ENCODE peak calls at places on chromosomes 13 and 19, in six cellular contexts. H, R, L, M, C and F are unnamed samples.
A peak's percentile ranks its signal among the peaks of the same experiment; 100 is the strongest.

GRCh38 chr19:40530091-40530901 is 46.4 kb upstream of the SHKBP1 start:
- DNase-seq in L (peak; percentile 93), C (peak; percentile 57), M (no peak), H (peak; percentile 63), R (no peak), F (no peak)

GRCh38 chr19:6230991-6231448 is 48.8 kb downstream of the MLLT1 start:
- DNase-seq in H (no peak), M (no peak), R (no peak), L (no peak), C (no peak), F (no peak)

GRCh38 chr19:19624032-19624570 is 3.9 kb downstream of the LPAR2 start:
- DNase-seq in C (no peak), L (no peak), M (no peak), H (no peak), R (no peak), F (no peak)

GRCh38 chr13:99654076-99654475 is 152.8 kb downstream of the TM9SF2 start:
- DNase-seq in L (no peak), M (no peak), R (no peak), H (no peak), C (no peak), F (no peak)

GRCh38 chr19:51142119-51142518 is at the start of gene SIGLEC7:
- DNase-seq in M (no peak), L (no peak), H (no peak), R (no peak), C (no peak), F (no peak)

GRCh38 chr19:43778651-43779050 is 2.1 kb downstream of the KCNN4 start:
- DNase-seq in H (no peak), C (no peak), L (no peak), R (no peak), M (no peak), F (no peak)

GRCh38 chr19:17076539-17076919 is 952 bp downstream of the MYO9B start:
- DNase-seq in R (no peak), C (peak; percentile 46), L (no peak), M (no peak), H (no peak), F (no peak)

GRCh38 chr19:708154-709141 is at the start of gene PALM:
- DNase-seq in R (no peak), M (no peak), H (peak; percentile 66), C (peak; percentile 34), L (peak; percentile 90), F (no peak)

GRCh38 chr13:54029226-54029625 is 1000.6 kb downstream of the OLFM4 start:
- DNase-seq in H (no peak), C (peak; percentile 85), M (no peak), L (no peak), R (no peak), F (no peak)

GRCh38 chr13:26583662-26584061 is 26.2 kb downstream of the WASF3 start:
- DNase-seq in R (no peak), M (no peak), H (no peak), L (no peak), C (no peak), F (no peak)

GRCh38 chr19:55528030-55528801 is 8.7 kb downstream of the SBK2 start:
- DNase-seq in M (no peak), H (no peak), C (peak; percentile 28), R (peak; percentile 35), L (peak; percentile 90), F (peak; percentile 20)

GRCh38 chr19:10293637-10294367 is 4.0 kb downstream of the ICAM5 start:
- DNase-seq in C (no peak), L (no peak), R (no peak), H (peak; percentile 32), M (no peak), F (no peak)

GRCh38 chr13:48761256-48761655 is 107.5 kb downstream of the CYSLTR2 start:
- DNase-seq in C (no peak), M (no peak), R (peak; percentile 58), H (no peak), L (no peak), F (no peak)

GRCh38 chr13:45847554-45848224 is 3.9 kb downstream of the SIAH3 start:
- DNase-seq in H (peak; percentile 35), C (no peak), L (no peak), M (no peak), R (no peak), F (no peak)

GRCh38 chr19:572891-573825 is 762 bp downstream of the BSG start:
- DNase-seq in H (peak; percentile 36), C (peak; percentile 74), L (peak; percentile 69), R (peak; percentile 56), M (no peak), F (peak; percentile 65)

GRCh38 chr13:109914111-109914510 is 127.7 kb upstream of the IRS2 start:
- DNase-seq in R (no peak), L (no peak), C (no peak), H (no peak), M (no peak), F (no peak)
- H3K4me2 ChIP-seq in R (no peak overlapping the region), L (no peak overlapping the region), C (no peak overlapping the region), H (no peak overlapping the region), M (no peak overlapping the region), F (no peak overlapping the region)

GRCh38 chr13:90752070-90752469 is 595.4 kb upstream of the MIR17HG start:
- DNase-seq in C (no peak), R (no peak), L (no peak), M (no peak), H (no peak), F (no peak)

GRCh38 chr13:90760639-90761038 is 586.8 kb upstream of the MIR17HG start:
- DNase-seq in C (no peak), R (no peak), H (no peak), M (no peak), L (no peak), F (no peak)

GRCh38 chr13:90757127-90757680 is 590.3 kb upstream of the MIR17HG start:
- DNase-seq in R (no peak), C (no peak), M (no peak), L (no peak), H (no peak), F (no peak)
- H3K9ac ChIP-seq in R (no peak overlapping the region), C (no peak overlapping the region), M (no peak overlapping the region), L (no peak overlapping the region), H (no peak overlapping the region), F (no peak overlapping the region)

GRCh38 chr13:106100261-106100919 is 435.1 kb downstream of the EFNB2 start:
- DNase-seq in C (peak; percentile 97), M (no peak), H (peak; percentile 91), R (no peak), L (no peak), F (no peak)

GRCh38 chr13:106098778-106099177 is 436.7 kb downstream of the EFNB2 start:
- DNase-seq in L (no peak), M (no peak), H (no peak), C (peak; percentile 52), R (no peak), F (no peak)

GRCh38 chr13:106102776-106103175 is 432.7 kb downstream of the EFNB2 start:
- DNase-seq in L (no peak), M (no peak), C (no peak), H (no peak), R (no peak), F (no peak)

GRCh38 chr13:106101201-106101600 is 434.3 kb downstream of the EFNB2 start:
- DNase-seq in L (no peak), C (no peak), M (no peak), H (no peak), R (no peak), F (peak; percentile 57)

DNA sequence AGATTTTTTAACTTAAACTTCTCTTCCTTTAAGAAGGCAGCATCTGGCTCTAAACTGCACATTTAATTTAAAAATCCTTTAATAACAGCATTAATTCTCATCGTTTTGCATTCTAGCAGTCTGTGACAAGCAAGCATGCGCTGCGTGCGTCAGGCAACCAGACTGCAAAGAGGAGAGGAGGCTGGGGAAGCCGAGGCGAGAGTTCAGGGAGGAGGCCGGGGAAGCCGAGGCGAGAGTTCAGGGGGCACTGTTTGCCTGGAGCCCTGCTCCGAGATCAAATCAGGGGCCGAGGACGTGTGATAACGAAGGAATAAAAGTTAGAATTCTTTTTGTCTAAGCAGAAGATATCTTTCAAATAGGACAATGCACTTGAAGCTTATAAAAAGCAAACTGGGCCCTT is 435.7 kb downstream of the EFNB2 start:
- DNase-seq in M (no peak), R (no peak), H (no peak), C (no peak), L (no peak), F (no peak)
- H3K4me2 ChIP-seq in M (peak overlapping the region; percentile 31), R (no peak overlapping the region), H (peak overlapping the region; percentile 24), C (no peak overlapping the region), L (no peak overlapping the region), F (no peak overlapping the region)

DNA sequence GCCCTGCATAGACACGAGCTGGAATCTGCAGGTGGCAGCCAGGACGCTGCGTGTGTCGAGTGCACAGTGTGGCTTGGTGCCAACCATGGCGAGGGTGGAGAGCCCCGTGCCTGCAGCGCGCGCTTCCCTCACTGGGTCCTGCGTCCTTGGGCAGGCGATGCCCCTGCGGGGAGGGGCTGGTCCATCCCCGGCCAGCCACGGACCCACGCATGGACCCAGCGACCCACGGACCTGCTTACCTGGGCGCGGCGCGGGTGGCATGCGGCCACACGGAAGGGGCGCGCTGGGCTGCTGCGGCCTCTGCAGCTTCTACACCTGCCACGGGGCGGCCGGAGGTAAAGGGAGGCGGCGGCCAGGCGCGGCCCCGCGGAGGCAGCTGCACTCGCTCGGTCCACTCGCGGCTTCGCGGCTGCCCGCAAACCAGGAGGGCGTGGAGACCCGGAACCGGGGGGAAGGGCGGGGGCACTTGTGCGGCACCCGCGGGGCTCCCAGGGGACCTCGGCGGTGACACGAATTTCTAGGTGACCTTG is 569 bp upstream of the MCF2L start:
- DNase-seq in H (no peak), C (peak; percentile 25), R (no peak), L (peak; percentile 82), M (no peak), F (no peak)
- H3K9ac ChIP-seq in H (no peak overlapping the region), C (peak overlapping the region; percentile 49), R (no peak overlapping the region), L (no peak overlapping the region), M (no peak overlapping the region), F (no peak overlapping the region)

DNA sequence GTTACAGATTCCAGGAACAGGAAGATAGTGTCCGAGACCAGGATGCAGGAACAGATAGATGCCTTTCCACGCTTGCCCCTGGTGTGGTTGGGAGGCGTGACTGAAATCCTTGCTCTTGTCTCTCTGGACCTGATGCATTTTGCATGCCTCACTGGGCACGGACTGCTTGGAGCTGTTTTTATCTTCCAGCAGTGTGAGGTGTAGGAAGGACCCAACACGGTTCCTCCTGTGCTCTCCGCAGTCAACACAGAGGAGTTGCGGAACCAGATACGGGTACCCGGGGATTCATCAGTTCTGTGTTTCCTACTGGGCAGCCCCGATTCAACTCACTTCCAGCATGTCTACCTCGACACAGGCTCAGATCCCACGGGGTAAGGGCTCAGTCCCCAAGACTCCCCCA is 6.5 kb downstream of the DOT1L start:
- DNase-seq in C (no peak), R (no peak), L (no peak), M (no peak), H (peak; percentile 28), F (no peak)
- H3K4me2 ChIP-seq in C (no peak overlapping the region), R (no peak overlapping the region), L (peak overlapping the region; percentile 73), M (no peak overlapping the region), H (no peak overlapping the region), F (peak overlapping the region; percentile 32)

GRCh38 chr19:29681422-29682235 is 16.4 kb downstream of the PLEKHF1 start:
- DNase-seq in R (no peak), H (no peak), M (no peak), C (no peak), L (no peak), F (peak; percentile 69)
- H3K9ac ChIP-seq in R (no peak overlapping the region), H (no peak overlapping the region), M (no peak overlapping the region), C (no peak overlapping the region), L (no peak overlapping the region), F (no peak overlapping the region)

GRCh38 chr13:93029536-93029935 is 197.1 kb upstream of the GPC6 start:
- DNase-seq in R (peak; percentile 67), L (no peak), H (no peak), C (no peak), M (no peak), F (peak; percentile 87)
- H3K4me2 ChIP-seq in R (no peak overlapping the region), L (no peak overlapping the region), H (no peak overlapping the region), C (no peak overlapping the region), M (no peak overlapping the region), F (no peak overlapping the region)